ENCODE peak calls at places on chromosome 9, in six cellular contexts. Q is ascending aorta; U is aorta; S is effector memory CD4-positive, alpha-beta T cell; R is tibial nerve; K is kidney. N is an unnamed sample.

GRCh38 chr9:124214116-124214515 is 43.6 kb upstream of the NEK6 start:
- DNase-seq in R (no peak), K (no peak), S (no peak), Q (peak), U (no peak), N (no peak)

GRCh38 chr9:78557540-78557939 is 260.6 kb downstream of the PSAT1 start:
- DNase-seq in U (no peak), S (no peak), Q (no peak), K (no peak), R (no peak), N (no peak)

GRCh38 chr9:126626117-126627022 is 12.6 kb downstream of the LMX1B start:
- DNase-seq in R (no peak), U (no peak), Q (no peak), K (no peak), S (no peak), N (no peak)

GRCh38 chr9:89941875-89942274 is 337.1 kb downstream of the GADD45G start:
- DNase-seq in Q (no peak), R (no peak), S (no peak), K (no peak), U (no peak), N (no peak)

GRCh38 chr9:125998837-125999503 is 251.8 kb downstream of the PBX3 start:
- DNase-seq in R (no peak), Q (no peak), S (no peak), K (peak), U (peak), N (no peak)

GRCh38 chr9:94779101-94779500 is 52.6 kb downstream of the AOPEP start:
- DNase-seq in U (no peak), S (no peak), R (no peak), Q (no peak), K (no peak), N (no peak)

GRCh38 chr9:27258662-27259061 is 38.3 kb downstream of the EQTN start:
- DNase-seq in Q (no peak), R (no peak), K (no peak), U (no peak), S (no peak), N (no peak)

GRCh38 chr9:18703086-18703750 is 229.3 kb downstream of the ADAMTSL1 start:
- DNase-seq in U (no peak), K (no peak), R (no peak), S (no peak), Q (no peak), N (no peak)

GRCh38 chr9:106945727-106946690 is 83.0 kb downstream of the ZNF462 start:
- DNase-seq in U (no peak), R (no peak), S (no peak), K (no peak), Q (no peak), N (no peak)

GRCh38 chr9:4555251-4555650 is 65.0 kb downstream of the SLC1A1 start:
- DNase-seq in R (no peak), Q (no peak), S (no peak), K (no peak), U (no peak), N (no peak)

GRCh38 chr9:120394058-120394669 is 185.8 kb downstream of the CDK5RAP2 start:
- DNase-seq in R (no peak), U (no peak), K (no peak), Q (no peak), S (no peak), N (no peak)

GRCh38 chr9:77063645-77064285 is 44.3 kb downstream of the FOXB2 start:
- DNase-seq in S (no peak), R (no peak), Q (no peak), K (no peak), U (no peak), N (no peak)

GRCh38 chr9:127979333-127980055 is 1.3 kb downstream of the EEIG1 start:
- DNase-seq in R (no peak), K (peak), Q (no peak), U (peak), S (no peak), N (no peak)

GRCh38 chr9:35510745-35511428 is 21.0 kb downstream of the RUSC2 start:
- DNase-seq in K (peak), R (peak), S (no peak), U (peak), Q (peak), N (no peak)
- H3K4me3 ChIP-seq in K (no peak), R (peak), S (no peak), U (no peak), Q (peak), N (no peak)

GRCh38 chr9:136398286-136398685 is 1.7 kb downstream of the SNAPC4 start:
- DNase-seq in R (no peak), Q (no peak), K (no peak), U (no peak), S (no peak), N (no peak)
- H3K27ac ChIP-seq in R (no peak), Q (no peak), K (no peak), U (no peak), S (no peak), N (no peak)

GRCh38 chr9:135418161-135418560 is 61.4 kb upstream of the PPP1R26 start:
- DNase-seq in K (no peak), R (no peak), S (no peak), Q (no peak), U (peak), N (no peak)

GRCh38 chr9:135419106-135419505 is 60.5 kb upstream of the PPP1R26 start:
- DNase-seq in R (no peak), U (peak), Q (no peak), S (no peak), K (no peak), N (no peak)

GRCh38 chr9:135416771-135417290 is 62.8 kb upstream of the PPP1R26 start:
- DNase-seq in S (no peak), K (no peak), Q (no peak), U (peak), R (no peak), N (no peak)

GRCh38 chr9:135423725-135424124 is 55.9 kb upstream of the PPP1R26 start:
- DNase-seq in K (no peak), U (peak), S (no peak), R (no peak), Q (no peak), N (no peak)

DNA sequence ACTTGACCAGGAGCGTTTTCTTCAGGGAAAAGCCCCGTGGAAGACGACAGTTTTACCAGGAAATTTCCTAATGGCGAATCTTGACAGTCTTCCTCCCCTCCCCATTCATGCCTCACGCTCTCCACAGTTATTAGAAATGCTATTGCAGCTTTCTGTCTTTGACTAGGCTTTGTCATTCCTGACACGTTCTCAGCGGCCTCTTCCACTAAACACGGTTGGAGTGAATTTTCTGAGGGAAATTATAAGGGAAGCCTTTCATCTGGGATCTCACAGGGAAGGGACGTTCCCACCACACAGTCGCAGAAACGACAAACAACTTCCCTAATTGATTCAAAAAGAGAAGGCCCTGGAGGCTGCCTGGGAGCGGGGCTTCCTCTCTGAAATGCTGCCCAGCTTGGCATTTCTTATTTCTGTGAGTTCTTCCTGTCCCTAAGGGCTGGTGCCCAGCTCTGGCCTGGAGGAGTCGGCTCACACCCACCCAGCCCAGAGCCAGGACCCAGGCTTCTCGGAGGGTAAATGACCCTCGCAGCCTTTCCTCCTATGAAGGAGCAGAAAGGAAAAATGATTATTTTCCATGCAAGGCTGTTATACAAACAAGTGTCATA is 57.1 kb upstream of the PPP1R26 start:
- DNase-seq in R (no peak), U (peak), K (no peak), S (no peak), Q (no peak), N (no peak)
- H3K4me3 ChIP-seq in R (no peak), U (no peak), K (no peak), S (no peak), Q (no peak), N (no peak)

GRCh38 chr9:86987900-86988299 is 40.6 kb upstream of the GAS1 start:
- DNase-seq in R (no peak), U (no peak), Q (no peak), S (no peak), K (no peak), N (no peak)

GRCh38 chr9:86990276-86990675 is 43.0 kb upstream of the GAS1 start:
- DNase-seq in Q (no peak), S (no peak), U (no peak), K (no peak), R (no peak), N (no peak)

GRCh38 chr9:86980802-86981201 is 33.5 kb upstream of the GAS1 start:
- DNase-seq in R (no peak), U (no peak), S (no peak), Q (no peak), K (no peak), N (no peak)

GRCh38 chr9:86983260-86984255 is 36.3 kb upstream of the GAS1 start:
- DNase-seq in K (no peak), R (peak), U (no peak), Q (peak), S (no peak), N (no peak)

GRCh38 chr9:86985132-86985531 is 37.8 kb upstream of the GAS1 start:
- DNase-seq in Q (no peak), S (no peak), K (no peak), U (no peak), R (no peak), N (no peak)
- H3K27ac ChIP-seq in Q (no peak), S (no peak), K (no peak), U (no peak), R (no peak), N (no peak)

DNA sequence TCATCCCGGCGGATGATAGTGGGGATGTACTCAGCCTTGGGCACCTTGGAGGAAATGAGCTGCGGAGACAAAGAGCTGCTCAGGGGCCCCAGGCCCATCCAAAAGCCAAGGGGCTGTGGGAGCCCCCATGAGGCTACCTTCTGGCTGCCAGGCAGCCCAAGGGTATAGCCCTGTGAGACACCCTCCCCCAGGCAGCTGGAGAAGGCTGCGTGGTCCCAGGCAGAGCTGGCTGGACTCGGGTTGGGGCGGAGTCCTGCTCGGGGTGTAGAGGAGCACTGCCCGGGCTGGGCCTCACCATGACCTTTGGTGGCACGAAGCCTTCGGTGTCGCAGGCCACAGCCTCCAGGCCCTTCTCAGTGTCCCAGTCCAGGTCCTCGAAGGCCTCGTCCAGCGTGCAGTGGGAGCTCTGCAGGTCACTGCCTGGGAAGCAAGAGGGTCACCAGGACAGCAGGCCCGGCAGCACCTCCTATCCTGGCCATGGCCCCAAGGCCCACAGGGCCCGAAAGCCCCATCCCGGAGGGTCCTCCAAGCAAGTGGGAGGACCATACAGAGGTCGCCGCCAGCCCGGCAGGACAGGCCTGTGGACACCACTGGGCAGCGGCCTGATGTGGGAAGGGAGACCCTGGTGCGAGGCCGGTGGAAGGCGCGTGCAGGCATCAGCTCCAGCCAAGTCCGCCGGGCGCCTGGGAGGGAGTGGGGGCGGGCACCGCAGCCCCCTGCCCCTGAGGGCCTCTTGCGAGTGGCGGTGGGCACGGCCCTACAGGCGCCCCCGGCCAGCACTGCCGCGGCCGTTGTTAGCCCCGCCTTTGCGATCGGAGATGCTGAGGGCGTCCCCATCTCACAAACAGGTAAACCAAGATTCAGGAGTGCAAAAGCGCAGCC is 6.1 kb downstream of the NSMF start:
- DNase-seq in U (peak), S (no peak), R (no peak), K (peak), Q (peak), N (no peak)
- H3K4me3 ChIP-seq in U (no peak), S (no peak), R (peak), K (no peak), Q (no peak), N (peak)

GRCh38 chr9:37163299-37163698 is 42.9 kb downstream of the ZCCHC7 start:
- DNase-seq in R (no peak), K (no peak), Q (no peak), U (no peak), S (no peak), N (no peak)

GRCh38 chr9:37156205-37156604 is 35.8 kb downstream of the ZCCHC7 start:
- DNase-seq in U (no peak), S (no peak), R (no peak), K (no peak), Q (no peak), N (no peak)

GRCh38 chr9:37155601-37156000 is 35.2 kb downstream of the ZCCHC7 start:
- DNase-seq in Q (no peak), K (no peak), S (no peak), U (no peak), R (no peak), N (no peak)

GRCh38 chr9:37156781-37157356 is 36.5 kb downstream of the ZCCHC7 start:
- DNase-seq in R (no peak), S (no peak), U (no peak), K (no peak), Q (no peak), N (no peak)

GRCh38 chr9:37157978-37158377 is 37.6 kb downstream of the ZCCHC7 start:
- DNase-seq in R (no peak), K (no peak), Q (no peak), U (no peak), S (no peak), N (no peak)
- H3K27ac ChIP-seq in R (no peak), K (no peak), Q (no peak), U (no peak), S (no peak), N (no peak)

DNA sequence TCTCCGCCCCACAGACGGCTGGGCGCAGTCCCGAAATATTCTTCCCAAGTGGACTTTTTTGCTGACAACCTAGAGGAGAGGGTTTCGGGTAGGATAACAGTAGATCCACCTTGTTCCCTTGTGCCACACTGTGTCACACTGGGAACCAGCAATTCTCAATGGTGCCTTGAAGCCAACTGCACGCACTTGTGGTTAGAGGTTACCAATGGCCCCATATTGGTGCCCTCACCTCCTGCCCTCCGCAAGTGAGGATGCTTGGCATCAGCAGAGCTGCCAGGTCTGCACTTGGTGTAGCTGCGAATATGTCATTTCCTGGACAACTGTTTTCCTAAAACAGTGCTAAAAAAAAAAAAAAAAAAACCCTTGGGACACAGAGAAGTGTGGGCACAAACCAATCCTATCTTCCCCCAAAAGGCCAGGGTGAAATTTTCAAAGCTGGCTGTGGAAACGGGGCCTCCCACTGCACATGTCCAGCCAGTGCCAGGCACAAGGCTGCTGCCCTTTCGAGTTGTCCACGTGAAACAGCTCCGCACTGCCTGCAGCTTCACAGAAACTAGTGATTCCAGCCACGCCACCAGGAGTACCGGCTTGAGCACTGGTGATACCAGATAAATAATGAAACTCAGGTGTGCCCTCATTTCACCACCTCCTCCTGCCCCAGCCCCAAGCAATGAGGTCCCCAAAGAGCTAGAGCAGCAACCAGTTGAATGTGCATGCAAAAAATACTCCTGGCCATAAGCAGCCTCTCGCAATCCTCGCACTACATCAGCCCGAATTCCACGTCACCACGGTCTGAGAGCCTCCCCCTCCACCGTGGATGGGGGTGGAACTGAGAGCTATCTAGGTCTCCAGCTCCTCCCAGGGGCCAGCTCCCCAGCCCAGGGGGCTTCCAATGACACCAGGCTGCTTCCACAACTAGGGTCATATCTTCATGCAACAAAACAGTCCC is 51.2 kb downstream of the USP20 start:
- DNase-seq in K (peak), R (no peak), S (peak), Q (no peak), U (no peak), N (no peak)
- H3K4me3 ChIP-seq in K (peak), R (peak), S (peak), Q (peak), U (no peak), N (no peak)

GRCh38 chr9:35811364-35812024 is 568 bp downstream of the SPAG8 start:
- DNase-seq in Q (no peak), U (no peak), S (no peak), K (no peak), R (peak), N (no peak)
- H3K27ac ChIP-seq in Q (peak), U (no peak), S (peak), K (no peak), R (peak), N (no peak)

DNA sequence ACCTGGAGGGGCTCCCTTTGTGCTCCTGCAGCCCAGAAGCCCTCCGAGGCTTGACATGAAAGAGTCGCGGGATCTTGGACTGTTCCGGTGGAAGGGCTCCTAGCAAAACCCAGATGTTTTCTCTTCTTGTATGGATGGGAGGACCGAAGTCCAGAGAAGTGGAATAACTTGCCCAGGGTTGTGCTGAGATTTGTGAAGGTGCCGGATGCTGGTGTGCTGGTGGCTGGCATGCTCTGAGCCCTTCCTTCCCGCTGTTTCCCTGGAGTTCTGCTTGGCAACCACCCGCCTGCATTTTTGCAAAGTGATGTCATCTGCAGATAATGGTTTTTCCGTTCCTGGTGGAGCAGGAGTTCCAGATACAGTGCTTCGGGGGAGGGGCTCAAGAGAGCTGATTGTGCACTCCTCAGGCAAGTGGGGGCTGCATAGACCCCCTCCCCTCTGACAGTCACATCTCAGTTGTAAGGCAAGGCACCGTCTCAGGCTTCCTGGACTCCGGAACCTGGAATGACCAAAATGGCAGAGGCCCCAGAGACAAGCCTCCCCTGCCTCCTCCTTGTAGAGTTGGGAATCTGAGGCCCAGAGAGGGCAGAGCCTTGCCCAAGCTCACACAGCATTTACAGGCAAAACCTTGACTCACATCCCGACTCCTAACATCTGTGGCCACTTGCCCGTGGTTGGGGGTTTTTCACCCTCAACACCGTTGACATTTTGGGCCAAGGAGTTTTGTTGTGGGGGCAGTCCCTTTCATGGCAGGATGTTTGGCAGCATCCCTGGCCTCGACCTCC is 157.0 kb downstream of the RGS3 start:
- DNase-seq in R (peak), Q (peak), U (peak), S (no peak), K (peak), N (peak)
- H3K4me3 ChIP-seq in R (no peak), Q (peak), U (no peak), S (no peak), K (peak), N (no peak)

GRCh38 chr9:15373881-15374280 is 48.8 kb upstream of the SNAPC3 start:
- DNase-seq in U (no peak), Q (no peak), K (no peak), R (no peak), S (no peak), N (no peak)

GRCh38 chr9:15374825-15375224 is 47.9 kb upstream of the SNAPC3 start:
- DNase-seq in K (no peak), S (no peak), Q (no peak), U (no peak), R (no peak), N (no peak)

GRCh38 chr9:15374310-15374709 is 48.4 kb upstream of the SNAPC3 start:
- DNase-seq in K (no peak), Q (no peak), U (no peak), S (no peak), R (no peak), N (no peak)

GRCh38 chr9:15372385-15373200 is 50.1 kb upstream of the SNAPC3 start:
- DNase-seq in K (no peak), R (no peak), S (no peak), U (no peak), Q (no peak), N (no peak)

DNA sequence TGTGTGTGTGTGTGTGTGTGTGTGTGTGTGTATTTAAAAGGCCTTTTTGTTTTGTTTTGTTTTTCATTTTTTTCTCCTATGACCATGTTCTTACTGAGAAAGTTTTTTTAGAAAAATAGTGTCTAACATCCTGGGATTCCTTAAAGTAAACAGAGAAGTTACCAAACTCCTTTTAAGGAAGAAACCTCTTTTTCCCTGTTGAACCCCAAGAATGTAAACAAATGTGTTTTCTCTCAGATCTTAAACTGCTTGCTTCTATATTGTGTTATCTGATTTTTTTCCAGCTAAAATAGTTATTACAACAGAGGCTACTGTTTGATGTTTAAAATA is 49.5 kb upstream of the SNAPC3 start:
- DNase-seq in U (no peak), Q (no peak), R (no peak), K (no peak), S (no peak), N (no peak)
- H3K27ac ChIP-seq in U (no peak), Q (peak), R (no peak), K (no peak), S (no peak), N (no peak)